ENCODE peak calls at places on chromosome 2, in eight cellular contexts. G is thyroid gland, F is kidney epithelial cell, R is adrenal gland, O is brain microvascular endothelial cell, Q is GM12878, X is right atrium auricular region, Y is tibial artery. N is an unnamed sample. For H3K36me3, the result is how much of the 10 kb centered on the place peaks cover.

GRCh38 chr2:195270466-195270865 is 386.6 kb upstream of the SLC39A10 start:
- DNase-seq in R (no peak), G (no peak), X (no peak), F (no peak), Q (no peak), Y (no peak), O (no peak), N (no peak)

GRCh38 chr2:215540646-215541045 is 104.8 kb upstream of the FN1 start:
- DNase-seq in F (peak), Y (no peak), X (no peak), G (no peak), O (peak), R (no peak), Q (no peak), N (no peak)

GRCh38 chr2:101329026-101329425 is 20.5 kb upstream of the RNF149 start:
- DNase-seq in X (no peak), R (no peak), O (no peak), Y (no peak), Q (no peak), F (no peak), G (no peak), N (no peak)

GRCh38 chr2:65240657-65241056 is 13.0 kb downstream of the ACTR2 start:
- DNase-seq in Y (no peak), F (no peak), X (no peak), R (no peak), Q (no peak), O (no peak), G (no peak), N (no peak)

GRCh38 chr2:40148344-40148743 is 303.5 kb downstream of the SLC8A1 start:
- DNase-seq in Y (no peak), O (no peak), X (no peak), Q (no peak), R (no peak), G (no peak), F (no peak), N (no peak)

GRCh38 chr2:138780451-138780880 is 276 bp upstream of the NXPH2 start:
- DNase-seq in F (no peak), X (no peak), R (no peak), Q (no peak), Y (no peak), O (no peak), G (no peak), N (peak)

GRCh38 chr2:39778233-39778632 is 825 bp downstream of the THUMPD2 start:
- DNase-seq in Q (no peak), R (no peak), G (no peak), O (no peak), F (no peak), X (no peak), Y (no peak), N (no peak)

GRCh38 chr2:191043438-191043837 is 29.5 kb upstream of the STAT1 start:
- DNase-seq in R (no peak), F (no peak), Q (no peak), O (no peak), Y (no peak), G (no peak), X (no peak), N (no peak)

GRCh38 chr2:105125920-105126319 is 88.1 kb downstream of the MRPS9 start:
- DNase-seq in X (no peak), G (no peak), O (no peak), F (no peak), R (no peak), Y (no peak), Q (no peak), N (no peak)

GRCh38 chr2:216492951-216493685 is 5.5 kb upstream of the RPL37A start:
- DNase-seq in R (no peak), F (peak), Q (no peak), X (no peak), G (no peak), O (peak), Y (no peak), N (peak)

GRCh38 chr2:183825710-183826109 is 701.5 kb downstream of the NUP35 start:
- DNase-seq in Y (no peak), F (no peak), R (no peak), X (no peak), Q (no peak), O (no peak), G (no peak), N (no peak)

GRCh38 chr2:23414876-23415275 is 29.9 kb downstream of the KLHL29 start:
- DNase-seq in Y (no peak), F (no peak), G (no peak), R (no peak), Q (no peak), O (peak), X (no peak), N (no peak)

GRCh38 chr2:72602095-72602494 is 223.7 kb downstream of the EXOC6B start:
- DNase-seq in Y (no peak), X (no peak), Q (no peak), G (no peak), R (no peak), F (no peak), O (no peak), N (no peak)

GRCh38 chr2:191679818-191680600 is 2.1 kb downstream of the NABP1 start:
- DNase-seq in R (no peak), O (no peak), G (no peak), F (peak), Y (no peak), Q (no peak), X (no peak), N (peak)

GRCh38 chr2:240586919-240587800 is 626 bp downstream of the CAPN10 start:
- DNase-seq in Y (peak), O (no peak), R (peak), X (no peak), F (no peak), Q (no peak), G (peak), N (no peak)

GRCh38 chr2:21890041-21890440 is 766.3 kb downstream of the TDRD15 start:
- DNase-seq in Q (no peak), X (no peak), G (no peak), F (no peak), Y (no peak), R (no peak), O (no peak), N (no peak)

GRCh38 chr2:110777531-110778311 is 45.3 kb downstream of the ACOXL start:
- DNase-seq in Q (no peak), R (no peak), Y (no peak), F (no peak), X (no peak), G (no peak), O (no peak), N (no peak)

GRCh38 chr2:5070257-5070656 is 621.9 kb upstream of the SOX11 start:
- DNase-seq in F (peak), O (peak), G (peak), Y (no peak), R (no peak), Q (no peak), X (no peak), N (no peak)

GRCh38 chr2:237200462-237200861 is 114.8 kb downstream of the COPS8 start:
- DNase-seq in Q (no peak), O (no peak), F (no peak), G (no peak), Y (no peak), X (peak), R (no peak), N (no peak)

GRCh38 chr2:202122975-202123765 is 50.1 kb downstream of the KIAA2012 start:
- DNase-seq in X (no peak), G (no peak), R (no peak), O (no peak), F (no peak), Y (no peak), Q (no peak), N (no peak)

GRCh38 chr2:163347982-163348842 is 387.6 kb downstream of the FIGN start:
- DNase-seq in R (peak), G (peak), F (peak), O (peak), Y (peak), Q (no peak), X (peak), N (peak)

GRCh38 chr2:184527058-184527457 is 71.3 kb upstream of the ZNF804A start:
- DNase-seq in F (no peak), O (no peak), Q (no peak), X (no peak), Y (no peak), R (no peak), G (no peak), N (no peak)

GRCh38 chr2:135074216-135074615 is 22.1 kb downstream of the RAB3GAP1 start:
- DNase-seq in O (no peak), R (no peak), G (no peak), F (no peak), Y (no peak), X (no peak), Q (no peak), N (no peak)

GRCh38 chr2:136156411-136156810 is 38.5 kb upstream of the CXCR4 start:
- DNase-seq in G (no peak), X (no peak), O (no peak), F (no peak), R (no peak), Y (no peak), Q (no peak), N (no peak)

GRCh38 chr2:48728827-48729226 is 26.7 kb downstream of the LHCGR start:
- DNase-seq in F (no peak), X (no peak), G (no peak), Q (no peak), O (no peak), Y (no peak), R (no peak), N (no peak)

GRCh38 chr2:48728295-48728694 is 27.2 kb downstream of the LHCGR start:
- DNase-seq in G (peak), O (no peak), F (no peak), Q (no peak), X (no peak), Y (no peak), R (no peak), N (no peak)

GRCh38 chr2:48724278-48724677 is 31.2 kb downstream of the LHCGR start:
- DNase-seq in X (no peak), G (no peak), F (no peak), O (no peak), Y (no peak), R (no peak), Q (no peak), N (no peak)

GRCh38 chr2:48725696-48726494 is 29.6 kb downstream of the LHCGR start:
- DNase-seq in R (no peak), G (no peak), F (no peak), X (no peak), O (no peak), Y (no peak), Q (no peak), N (no peak)

DNA sequence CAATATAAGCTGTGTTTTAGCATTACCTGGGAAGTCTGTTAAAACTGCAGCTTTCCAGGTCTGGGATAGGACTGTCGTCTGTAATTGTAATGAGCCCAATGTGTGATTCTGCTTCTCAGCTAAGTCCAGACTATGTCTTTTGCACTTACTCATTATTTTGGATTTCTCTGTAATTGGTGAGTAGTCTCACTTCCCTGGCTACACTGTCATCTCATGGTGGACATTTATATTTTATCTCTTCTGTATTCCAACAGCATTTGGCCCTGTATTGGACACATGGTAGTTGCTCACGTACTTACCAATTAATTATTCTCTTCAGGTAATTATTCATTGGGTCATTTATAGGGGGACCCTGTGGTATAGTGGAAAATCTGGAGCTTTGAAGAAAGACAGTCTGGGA is 28.0 kb downstream of the LHCGR start:
- DNase-seq in Q (no peak), F (no peak), X (no peak), Y (no peak), O (no peak), G (no peak), R (no peak), N (no peak)
- TF ChIP-seq CTCF in Q (no peak), F (no peak), X (no peak), Y (no peak), O (no peak), G (no peak), R (no peak), N (peak)

GRCh38 chr2:106812377-106812776 is 73.6 kb downstream of the ST6GAL2 start:
- DNase-seq in Y (peak), O (peak), Q (no peak), G (no peak), X (no peak), F (no peak), R (no peak), N (no peak)
- H3K36me3 ChIP-seq in Y (under half), O (under half), Q (under half), G (under half), X (under half), F (under half), R (under half), N (under half)

GRCh38 chr2:212032032-212032431 is 506.6 kb downstream of the ERBB4 start:
- DNase-seq in R (no peak), Q (no peak), F (peak), O (peak), G (no peak), Y (no peak), X (no peak), N (no peak)
- H3K4me3 ChIP-seq in R (no peak), Q (no peak), F (no peak), O (no peak), G (no peak), Y (no peak), X (no peak), N (no peak)

GRCh38 chr2:10385501-10385900 is 62.6 kb downstream of the ODC1 start:
- DNase-seq in Y (no peak), G (no peak), Q (no peak), X (no peak), O (no peak), F (no peak), R (no peak), N (no peak)
- TF ChIP-seq CTCF in Y (no peak), G (no peak), Q (no peak), X (no peak), O (no peak), F (no peak), R (no peak), N (no peak)

DNA sequence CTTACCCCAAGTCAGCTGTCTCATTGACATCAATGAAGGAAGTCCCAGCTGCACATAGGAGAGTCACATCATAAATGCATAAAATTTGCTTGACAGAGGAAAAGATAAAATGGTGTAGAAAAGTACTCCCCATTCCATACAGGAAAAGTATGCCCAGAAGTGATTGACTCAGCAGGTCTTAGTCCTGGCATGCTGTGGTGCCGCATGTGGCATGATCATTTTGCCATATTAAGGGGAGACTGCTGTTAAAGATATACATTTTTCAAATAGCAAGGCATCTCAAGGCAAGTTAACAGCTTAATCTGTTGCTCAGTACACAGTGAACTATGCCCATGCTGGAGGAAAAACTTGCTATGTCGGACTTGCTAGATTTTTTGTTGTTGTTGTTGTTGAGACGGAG is 8.1 kb downstream of the COPS7B start:
- DNase-seq in Y (no peak), X (no peak), G (no peak), Q (no peak), F (no peak), R (no peak), O (no peak), N (no peak)
- H3K36me3 ChIP-seq in Y (half or more), X (half or more), G (under half), Q (under half), F (under half), R (under half), O (under half), N (under half)

GRCh38 chr2:20538308-20539132 is 91.6 kb downstream of the RHOB start:
- DNase-seq in X (no peak), Q (no peak), Y (no peak), F (no peak), R (no peak), O (no peak), G (no peak), N (no peak)
- H3K4me3 ChIP-seq in X (no peak), Q (no peak), Y (no peak), F (no peak), R (no peak), O (no peak), G (no peak), N (no peak)

DNA sequence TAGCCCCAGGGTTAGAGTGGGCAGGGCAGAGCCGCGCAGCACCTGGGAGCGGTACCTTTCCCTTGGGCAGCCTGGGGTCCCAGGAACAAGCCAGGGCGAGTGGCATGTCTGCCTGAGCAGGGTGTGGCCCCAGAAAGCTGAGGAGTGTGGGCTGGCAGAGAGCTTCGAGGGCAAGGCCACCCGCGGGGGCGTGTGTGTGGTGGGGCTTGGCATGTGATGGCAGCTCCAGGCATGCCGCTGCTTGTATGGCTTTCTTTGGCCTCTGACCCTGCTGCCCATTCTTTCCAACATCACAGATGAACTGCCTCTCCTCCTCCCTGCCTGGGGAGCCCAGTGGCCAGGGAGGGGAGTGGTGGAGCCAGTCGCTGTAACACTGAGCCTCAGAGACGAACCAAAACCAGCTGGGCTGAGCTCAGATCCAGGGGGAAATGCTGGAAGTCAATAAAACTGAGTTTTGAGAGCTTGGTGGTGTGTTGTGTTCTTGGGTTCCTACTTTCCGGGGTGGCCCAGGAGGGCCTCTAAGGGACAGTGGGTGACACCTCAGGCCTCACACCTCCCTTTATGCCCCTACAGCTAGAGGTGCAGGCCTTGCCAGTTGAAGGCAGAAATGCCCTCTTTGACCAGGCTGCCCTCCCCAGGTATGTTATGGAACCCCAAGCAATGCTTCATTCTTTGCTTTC is 7.4 kb downstream of the DNAJB2 start:
- DNase-seq in X (no peak), G (no peak), Y (no peak), F (no peak), Q (no peak), R (peak), O (no peak), N (no peak)
- TF ChIP-seq CTCF in X (no peak), G (no peak), Y (no peak), F (no peak), Q (peak), R (no peak), O (no peak), N (no peak)

GRCh38 chr2:68813596-68813995 is 57.6 kb downstream of the BMP10 start:
- DNase-seq in F (no peak), O (no peak), R (no peak), X (no peak), Q (no peak), G (no peak), Y (no peak), N (no peak)
- H3K36me3 ChIP-seq in F (under half), O (under half), R (under half), X (under half), Q (under half), G (under half), Y (under half), N (under half)